ENCODE peak calls at places on chromosomes 3 and 15, in eight cellular contexts. One of them, this sample, is unnamed.

GRCh38 chr3:64244011-64244942 is 19.0 kb upstream of the PRICKLE2 start:
- DNase-seq in cardiac muscle cell: peak; percentile 39
- DNase-seq in CD8-positive, alpha-beta memory T cell: no peak
- DNase-seq in NCI-H1092 treated with DMSO at 0.1 percent for 48 hours: no peak
- DNase-seq in activated effector memory CD4-positive, alpha-beta T cell treated with anti-CD3 and anti-CD28 coated beads, Interleukin-2, amount 50 U/mL, for 16 hours: no peak
- DNase-seq in right cardiac atrium: no peak
- DNase-seq in stimulated activated CD4-positive, alpha-beta T cell treated with anti-CD3 and anti-CD28 coated beads, Interleukin-4, amount 100 ng/mL, for 24 hours: no peak
- DNase-seq in nephron progenitor cell: no peak
- DNase-seq in this sample: peak; percentile 26

GRCh38 chr3:49413338-49413734 is 1.1 kb downstream of the TCTA start:
- DNase-seq in cardiac muscle cell: no peak
- DNase-seq in CD8-positive, alpha-beta memory T cell: no peak
- DNase-seq in NCI-H1092 treated with DMSO at 0.1 percent for 48 hours: no peak
- DNase-seq in activated effector memory CD4-positive, alpha-beta T cell treated with anti-CD3 and anti-CD28 coated beads, Interleukin-2, amount 50 U/mL, for 16 hours: no peak
- DNase-seq in right cardiac atrium: peak; percentile 19
- DNase-seq in stimulated activated CD4-positive, alpha-beta T cell treated with anti-CD3 and anti-CD28 coated beads, Interleukin-4, amount 100 ng/mL, for 24 hours: no peak
- DNase-seq in nephron progenitor cell: no peak
- DNase-seq in this sample: no peak

GRCh38 chr3:141941093-141941492 is 64.7 kb downstream of the ATP1B3 start:
- DNase-seq in cardiac muscle cell: no peak
- DNase-seq in CD8-positive, alpha-beta memory T cell: no peak
- DNase-seq in NCI-H1092 treated with DMSO at 0.1 percent for 48 hours: no peak
- DNase-seq in activated effector memory CD4-positive, alpha-beta T cell treated with anti-CD3 and anti-CD28 coated beads, Interleukin-2, amount 50 U/mL, for 16 hours: no peak
- DNase-seq in right cardiac atrium: no peak
- DNase-seq in stimulated activated CD4-positive, alpha-beta T cell treated with anti-CD3 and anti-CD28 coated beads, Interleukin-4, amount 100 ng/mL, for 24 hours: no peak
- DNase-seq in nephron progenitor cell: no peak
- DNase-seq in this sample: peak; percentile 28

GRCh38 chr3:43861635-43862034 is 170.9 kb downstream of the ABHD5 start:
- DNase-seq in cardiac muscle cell: no peak
- DNase-seq in CD8-positive, alpha-beta memory T cell: no peak
- DNase-seq in NCI-H1092 treated with DMSO at 0.1 percent for 48 hours: no peak
- DNase-seq in activated effector memory CD4-positive, alpha-beta T cell treated with anti-CD3 and anti-CD28 coated beads, Interleukin-2, amount 50 U/mL, for 16 hours: no peak
- DNase-seq in right cardiac atrium: no peak
- DNase-seq in stimulated activated CD4-positive, alpha-beta T cell treated with anti-CD3 and anti-CD28 coated beads, Interleukin-4, amount 100 ng/mL, for 24 hours: no peak
- DNase-seq in nephron progenitor cell: no peak
- DNase-seq in this sample: no peak

GRCh38 chr15:51625236-51625635 is 2.7 kb upstream of the DMXL2 start:
- DNase-seq in cardiac muscle cell: no peak
- DNase-seq in CD8-positive, alpha-beta memory T cell: no peak
- DNase-seq in NCI-H1092 treated with DMSO at 0.1 percent for 48 hours: no peak
- DNase-seq in activated effector memory CD4-positive, alpha-beta T cell treated with anti-CD3 and anti-CD28 coated beads, Interleukin-2, amount 50 U/mL, for 16 hours: no peak
- DNase-seq in right cardiac atrium: no peak
- DNase-seq in stimulated activated CD4-positive, alpha-beta T cell treated with anti-CD3 and anti-CD28 coated beads, Interleukin-4, amount 100 ng/mL, for 24 hours: no peak
- DNase-seq in nephron progenitor cell: no peak
- DNase-seq in this sample: peak; percentile 60

GRCh38 chr3:48151058-48151806 is 37.0 kb downstream of the CDC25A start:
- DNase-seq in cardiac muscle cell: peak; percentile 89
- DNase-seq in CD8-positive, alpha-beta memory T cell: peak; percentile 38
- DNase-seq in NCI-H1092 treated with DMSO at 0.1 percent for 48 hours: peak; percentile 62
- DNase-seq in activated effector memory CD4-positive, alpha-beta T cell treated with anti-CD3 and anti-CD28 coated beads, Interleukin-2, amount 50 U/mL, for 16 hours: peak; percentile 81
- DNase-seq in right cardiac atrium: peak; percentile 92
- DNase-seq in stimulated activated CD4-positive, alpha-beta T cell treated with anti-CD3 and anti-CD28 coated beads, Interleukin-4, amount 100 ng/mL, for 24 hours: peak; percentile 60
- DNase-seq in nephron progenitor cell: peak; percentile 76
- DNase-seq in this sample: peak; percentile 78

GRCh38 chr3:153029350-153029749 is 132.7 kb upstream of the RAP2B start:
- DNase-seq in cardiac muscle cell: peak; percentile 76
- DNase-seq in CD8-positive, alpha-beta memory T cell: no peak
- DNase-seq in NCI-H1092 treated with DMSO at 0.1 percent for 48 hours: no peak
- DNase-seq in activated effector memory CD4-positive, alpha-beta T cell treated with anti-CD3 and anti-CD28 coated beads, Interleukin-2, amount 50 U/mL, for 16 hours: no peak
- DNase-seq in right cardiac atrium: no peak
- DNase-seq in stimulated activated CD4-positive, alpha-beta T cell treated with anti-CD3 and anti-CD28 coated beads, Interleukin-4, amount 100 ng/mL, for 24 hours: no peak
- DNase-seq in nephron progenitor cell: no peak
- DNase-seq in this sample: no peak

GRCh38 chr15:74723754-74724334 is 1.5 kb downstream of the CYP1A1 start:
- DNase-seq in cardiac muscle cell: peak; percentile 62
- DNase-seq in CD8-positive, alpha-beta memory T cell: peak; percentile 5
- DNase-seq in NCI-H1092 treated with DMSO at 0.1 percent for 48 hours: peak; percentile 28
- DNase-seq in activated effector memory CD4-positive, alpha-beta T cell treated with anti-CD3 and anti-CD28 coated beads, Interleukin-2, amount 50 U/mL, for 16 hours: no peak
- DNase-seq in right cardiac atrium: no peak
- DNase-seq in stimulated activated CD4-positive, alpha-beta T cell treated with anti-CD3 and anti-CD28 coated beads, Interleukin-4, amount 100 ng/mL, for 24 hours: peak; percentile 8
- DNase-seq in nephron progenitor cell: peak; percentile 16
- DNase-seq in this sample: no peak

GRCh38 chr15:72342385-72342784 is 22.4 kb upstream of the CELF6 start:
- DNase-seq in cardiac muscle cell: peak; percentile 27
- DNase-seq in CD8-positive, alpha-beta memory T cell: no peak
- DNase-seq in NCI-H1092 treated with DMSO at 0.1 percent for 48 hours: no peak
- DNase-seq in activated effector memory CD4-positive, alpha-beta T cell treated with anti-CD3 and anti-CD28 coated beads, Interleukin-2, amount 50 U/mL, for 16 hours: peak; percentile 68
- DNase-seq in right cardiac atrium: no peak
- DNase-seq in stimulated activated CD4-positive, alpha-beta T cell treated with anti-CD3 and anti-CD28 coated beads, Interleukin-4, amount 100 ng/mL, for 24 hours: peak; percentile 35
- DNase-seq in nephron progenitor cell: peak; percentile 32
- DNase-seq in this sample: peak; percentile 66

GRCh38 chr15:52103217-52104207 is 9.1 kb downstream of the BCL2L10 start:
- DNase-seq in cardiac muscle cell: peak; percentile 92
- DNase-seq in CD8-positive, alpha-beta memory T cell: no peak
- DNase-seq in NCI-H1092 treated with DMSO at 0.1 percent for 48 hours: no peak
- DNase-seq in activated effector memory CD4-positive, alpha-beta T cell treated with anti-CD3 and anti-CD28 coated beads, Interleukin-2, amount 50 U/mL, for 16 hours: no peak
- DNase-seq in right cardiac atrium: peak; percentile 59
- DNase-seq in stimulated activated CD4-positive, alpha-beta T cell treated with anti-CD3 and anti-CD28 coated beads, Interleukin-4, amount 100 ng/mL, for 24 hours: no peak
- DNase-seq in nephron progenitor cell: no peak
- DNase-seq in this sample: peak; percentile 34

This sample was measured in BE2C.